ENCODE peak calls at places on chromosomes 1 and 21, in eight cellular contexts. One of them, this sample, is unnamed.

GRCh38 chr1:3611170-3612019 is at the start of gene MEGF6:
- DNase-seq in Karpas-422: no peak
- DNase-seq in fibroblast of the aortic adventitia: no peak
- DNase-seq in left lung: peak
- DNase-seq in A549: peak
- DNase-seq in brain microvascular endothelial cell: peak
- DNase-seq in fibroblast of pulmonary artery: no peak
- DNase-seq in fibroblast of mammary gland: no peak
- DNase-seq in this sample: peak

GRCh38 chr1:90534669-90535379 is 182.3 kb downstream of the BARHL2 start:
- DNase-seq in Karpas-422: no peak
- DNase-seq in fibroblast of the aortic adventitia: no peak
- DNase-seq in left lung: no peak
- DNase-seq in A549: no peak
- DNase-seq in brain microvascular endothelial cell: no peak
- DNase-seq in fibroblast of pulmonary artery: no peak
- DNase-seq in fibroblast of mammary gland: no peak
- DNase-seq in this sample: no peak

GRCh38 chr21:35077975-35078374 is 28.9 kb upstream of the RUNX1 start:
- DNase-seq in Karpas-422: no peak
- DNase-seq in fibroblast of the aortic adventitia: no peak
- DNase-seq in left lung: no peak
- DNase-seq in A549: no peak
- DNase-seq in brain microvascular endothelial cell: no peak
- DNase-seq in fibroblast of pulmonary artery: no peak
- DNase-seq in fibroblast of mammary gland: no peak
- DNase-seq in this sample: no peak

GRCh38 chr1:94746635-94747525 is 73.3 kb upstream of the SLC44A3 start:
- DNase-seq in Karpas-422: peak
- DNase-seq in fibroblast of the aortic adventitia: no peak
- DNase-seq in left lung: no peak
- DNase-seq in A549: no peak
- DNase-seq in brain microvascular endothelial cell: no peak
- DNase-seq in fibroblast of pulmonary artery: no peak
- DNase-seq in fibroblast of mammary gland: peak
- DNase-seq in this sample: no peak

GRCh38 chr1:230084408-230085177 is 17.6 kb downstream of the GALNT2 start:
- DNase-seq in Karpas-422: no peak
- DNase-seq in fibroblast of the aortic adventitia: peak
- DNase-seq in left lung: peak
- DNase-seq in A549: peak
- DNase-seq in brain microvascular endothelial cell: peak
- DNase-seq in fibroblast of pulmonary artery: peak
- DNase-seq in fibroblast of mammary gland: peak
- DNase-seq in this sample: no peak

GRCh38 chr1:179143332-179143731 is 61.5 kb downstream of the TOR3A start:
- DNase-seq in Karpas-422: peak
- DNase-seq in fibroblast of the aortic adventitia: peak
- DNase-seq in left lung: no peak
- DNase-seq in A549: no peak
- DNase-seq in brain microvascular endothelial cell: peak
- DNase-seq in fibroblast of pulmonary artery: peak
- DNase-seq in fibroblast of mammary gland: peak
- DNase-seq in this sample: no peak

GRCh38 chr1:184823080-184823479 is 68.4 kb upstream of the EDEM3 start:
- DNase-seq in Karpas-422: no peak
- DNase-seq in fibroblast of the aortic adventitia: peak
- DNase-seq in left lung: no peak
- DNase-seq in A549: no peak
- DNase-seq in brain microvascular endothelial cell: no peak
- DNase-seq in fibroblast of pulmonary artery: no peak
- DNase-seq in fibroblast of mammary gland: no peak
- DNase-seq in this sample: no peak

GRCh38 chr1:241129207-241129960 is 227.6 kb downstream of the RGS7 start:
- DNase-seq in Karpas-422: no peak
- DNase-seq in fibroblast of the aortic adventitia: no peak
- DNase-seq in left lung: no peak
- DNase-seq in A549: no peak
- DNase-seq in brain microvascular endothelial cell: no peak
- DNase-seq in fibroblast of pulmonary artery: no peak
- DNase-seq in fibroblast of mammary gland: no peak
- DNase-seq in this sample: no peak

GRCh38 chr1:82848043-82848442 is 1047.3 kb downstream of the ADGRL2 start:
- DNase-seq in Karpas-422: no peak
- DNase-seq in fibroblast of the aortic adventitia: no peak
- DNase-seq in left lung: no peak
- DNase-seq in A549: no peak
- DNase-seq in brain microvascular endothelial cell: no peak
- DNase-seq in fibroblast of pulmonary artery: no peak
- DNase-seq in fibroblast of mammary gland: no peak
- DNase-seq in this sample: no peak

GRCh38 chr1:191517826-191518225 is 640.4 kb upstream of the RGS18 start:
- DNase-seq in Karpas-422: no peak
- DNase-seq in fibroblast of the aortic adventitia: no peak
- DNase-seq in left lung: no peak
- DNase-seq in A549: no peak
- DNase-seq in brain microvascular endothelial cell: no peak
- DNase-seq in fibroblast of pulmonary artery: no peak
- DNase-seq in fibroblast of mammary gland: no peak
- DNase-seq in this sample: no peak

GRCh38 chr1:119631433-119632102 is 16.5 kb downstream of the ZNF697 start:
- DNase-seq in Karpas-422: no peak
- DNase-seq in fibroblast of the aortic adventitia: peak
- DNase-seq in left lung: peak
- DNase-seq in A549: no peak
- DNase-seq in brain microvascular endothelial cell: peak
- DNase-seq in fibroblast of pulmonary artery: peak
- DNase-seq in fibroblast of mammary gland: peak
- DNase-seq in this sample: peak

GRCh38 chr1:62613890-62614289 is 16.6 kb downstream of the ANGPTL3 start:
- DNase-seq in Karpas-422: no peak
- DNase-seq in fibroblast of the aortic adventitia: peak
- DNase-seq in left lung: no peak
- DNase-seq in A549: no peak
- DNase-seq in brain microvascular endothelial cell: no peak
- DNase-seq in fibroblast of pulmonary artery: peak
- DNase-seq in fibroblast of mammary gland: no peak
- DNase-seq in this sample: no peak

GRCh38 chr21:46100426-46100825 is 2.5 kb downstream of the COL6A2 start:
- DNase-seq in Karpas-422: no peak
- DNase-seq in fibroblast of the aortic adventitia: peak
- DNase-seq in left lung: no peak
- DNase-seq in A549: no peak
- DNase-seq in brain microvascular endothelial cell: no peak
- DNase-seq in fibroblast of pulmonary artery: peak
- DNase-seq in fibroblast of mammary gland: peak
- DNase-seq in this sample: no peak

GRCh38 chr21:28485301-28486022 is 507.2 kb downstream of the LTN1 start:
- DNase-seq in Karpas-422: no peak
- DNase-seq in fibroblast of the aortic adventitia: peak
- DNase-seq in left lung: no peak
- DNase-seq in A549: no peak
- DNase-seq in brain microvascular endothelial cell: peak
- DNase-seq in fibroblast of pulmonary artery: peak
- DNase-seq in fibroblast of mammary gland: peak
- DNase-seq in this sample: no peak

DNA sequence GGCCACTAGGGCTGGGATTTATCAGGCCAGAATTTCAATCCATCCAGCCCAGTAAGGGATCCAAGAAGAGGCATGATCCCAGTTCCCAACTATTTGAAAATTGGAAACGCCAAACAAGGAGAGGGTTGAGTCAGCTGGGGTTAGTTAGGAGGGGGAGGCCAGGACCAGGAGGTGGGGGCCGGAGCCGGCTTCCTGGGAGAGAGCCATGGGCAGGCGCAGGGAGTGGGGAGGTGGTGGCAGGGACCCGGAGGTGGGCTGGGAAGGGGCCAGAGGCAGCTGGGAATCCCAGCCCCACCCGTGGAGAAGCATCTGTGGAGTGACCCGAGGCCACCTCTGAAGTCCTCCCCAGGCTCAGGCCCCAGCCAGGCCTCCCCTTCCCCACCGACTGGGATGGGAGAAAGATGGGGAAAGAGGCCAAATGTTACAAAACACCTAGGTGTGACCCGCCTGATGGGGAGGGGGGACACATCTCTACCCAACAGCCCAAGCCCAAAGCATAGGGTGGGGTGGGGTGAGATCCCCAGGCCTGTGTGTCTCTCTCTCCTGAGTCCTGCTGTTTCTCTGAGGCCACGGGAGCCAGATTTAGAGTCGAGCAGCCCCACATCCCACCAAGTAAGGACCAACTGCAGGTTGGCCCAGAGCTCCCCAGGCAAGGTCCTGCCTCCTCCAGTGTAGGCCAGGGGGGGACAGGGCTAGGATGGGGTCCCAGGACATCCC is 10.1 kb downstream of the HSPG2 start:
- DNase-seq in Karpas-422: no peak
- DNase-seq in fibroblast of the aortic adventitia: peak
- DNase-seq in left lung: no peak
- DNase-seq in A549: no peak
- DNase-seq in brain microvascular endothelial cell: no peak
- DNase-seq in fibroblast of pulmonary artery: peak
- DNase-seq in fibroblast of mammary gland: peak
- DNase-seq in this sample: no peak
- H3K4me3 ChIP-seq in Karpas-422: no peak
- H3K4me3 ChIP-seq in fibroblast of the aortic adventitia: no peak
- H3K4me3 ChIP-seq in left lung: no peak
- H3K4me3 ChIP-seq in A549: no peak
- H3K4me3 ChIP-seq in brain microvascular endothelial cell: no peak
- H3K4me3 ChIP-seq in fibroblast of pulmonary artery: no peak
- H3K4me3 ChIP-seq in fibroblast of mammary gland: no peak
- H3K4me3 ChIP-seq in this sample: no peak

DNA sequence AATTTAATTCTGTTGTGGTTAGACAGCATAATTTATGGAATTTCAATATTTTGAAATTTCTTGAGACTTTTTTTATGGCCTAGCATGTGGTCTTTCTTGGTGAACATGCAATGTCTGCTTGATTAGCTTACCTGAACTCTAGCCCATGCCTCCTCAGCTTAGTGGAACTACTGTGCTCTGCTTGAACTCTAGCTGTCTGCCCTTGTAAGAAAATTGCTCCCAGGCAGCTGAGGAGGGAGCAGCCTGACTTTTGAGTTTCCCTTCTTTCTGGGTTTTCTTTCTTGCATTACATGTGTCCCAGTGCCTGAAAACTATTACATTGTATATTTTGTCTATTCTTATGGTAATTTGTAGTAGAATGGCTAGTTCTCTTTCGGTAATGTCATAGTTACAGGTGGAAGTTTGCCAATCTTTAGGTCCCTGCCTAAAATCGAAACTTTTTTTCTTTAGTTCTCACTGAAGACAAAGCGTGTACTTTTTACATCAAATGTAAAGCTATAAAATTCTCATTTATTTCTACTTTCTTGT is 105.3 kb downstream of the MAST2 start:
- DNase-seq in Karpas-422: no peak
- DNase-seq in fibroblast of the aortic adventitia: no peak
- DNase-seq in left lung: no peak
- DNase-seq in A549: no peak
- DNase-seq in brain microvascular endothelial cell: no peak
- DNase-seq in fibroblast of pulmonary artery: no peak
- DNase-seq in fibroblast of mammary gland: no peak
- DNase-seq in this sample: no peak
- H3K4me3 ChIP-seq in Karpas-422: no peak
- H3K4me3 ChIP-seq in fibroblast of the aortic adventitia: no peak
- H3K4me3 ChIP-seq in left lung: no peak
- H3K4me3 ChIP-seq in A549: no peak
- H3K4me3 ChIP-seq in brain microvascular endothelial cell: no peak
- H3K4me3 ChIP-seq in fibroblast of pulmonary artery: no peak
- H3K4me3 ChIP-seq in fibroblast of mammary gland: no peak
- H3K4me3 ChIP-seq in this sample: no peak

GRCh38 chr1:22056043-22056442 is 3.5 kb downstream of the CDC42 start:
- DNase-seq in Karpas-422: no peak
- DNase-seq in fibroblast of the aortic adventitia: no peak
- DNase-seq in left lung: no peak
- DNase-seq in A549: no peak
- DNase-seq in brain microvascular endothelial cell: no peak
- DNase-seq in fibroblast of pulmonary artery: no peak
- DNase-seq in fibroblast of mammary gland: peak
- DNase-seq in this sample: no peak

GRCh38 chr1:22055463-22055862 is 3.0 kb downstream of the CDC42 start:
- DNase-seq in Karpas-422: no peak
- DNase-seq in fibroblast of the aortic adventitia: no peak
- DNase-seq in left lung: no peak
- DNase-seq in A549: no peak
- DNase-seq in brain microvascular endothelial cell: no peak
- DNase-seq in fibroblast of pulmonary artery: no peak
- DNase-seq in fibroblast of mammary gland: no peak
- DNase-seq in this sample: no peak

GRCh38 chr1:22056921-22057320 is 4.4 kb downstream of the CDC42 start:
- DNase-seq in Karpas-422: no peak
- DNase-seq in fibroblast of the aortic adventitia: no peak
- DNase-seq in left lung: no peak
- DNase-seq in A549: no peak
- DNase-seq in brain microvascular endothelial cell: no peak
- DNase-seq in fibroblast of pulmonary artery: no peak
- DNase-seq in fibroblast of mammary gland: no peak
- DNase-seq in this sample: no peak

GRCh38 chr1:22053861-22054770 is 1.6 kb downstream of the CDC42 start:
- DNase-seq in Karpas-422: no peak
- DNase-seq in fibroblast of the aortic adventitia: no peak
- DNase-seq in left lung: no peak
- DNase-seq in A549: no peak
- DNase-seq in brain microvascular endothelial cell: no peak
- DNase-seq in fibroblast of pulmonary artery: peak
- DNase-seq in fibroblast of mammary gland: no peak
- DNase-seq in this sample: no peak

DNA sequence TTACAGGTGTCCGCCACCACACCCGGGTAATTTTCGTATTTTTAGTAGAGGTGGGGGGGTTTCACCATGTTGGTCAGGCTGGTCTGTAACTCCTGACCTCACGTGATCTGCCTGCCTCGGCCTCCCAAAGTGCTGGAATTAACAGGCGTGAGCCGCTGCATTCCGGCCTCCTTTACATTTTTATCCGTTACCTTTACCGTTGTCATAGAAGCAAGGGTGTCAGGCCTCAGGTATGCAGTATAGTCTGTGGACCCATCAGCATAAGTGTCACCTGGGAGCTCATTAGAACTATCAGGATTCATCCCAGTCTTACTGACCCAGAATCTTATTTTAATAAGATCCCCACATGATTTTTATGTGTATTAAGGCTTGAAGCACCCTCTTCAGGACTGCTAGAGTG is 5.4 kb downstream of the CDC42 start:
- DNase-seq in Karpas-422: no peak
- DNase-seq in fibroblast of the aortic adventitia: no peak
- DNase-seq in left lung: no peak
- DNase-seq in A549: no peak
- DNase-seq in brain microvascular endothelial cell: no peak
- DNase-seq in fibroblast of pulmonary artery: no peak
- DNase-seq in fibroblast of mammary gland: no peak
- DNase-seq in this sample: no peak
- H3K4me3 ChIP-seq in Karpas-422: no peak
- H3K4me3 ChIP-seq in fibroblast of the aortic adventitia: no peak
- H3K4me3 ChIP-seq in left lung: no peak
- H3K4me3 ChIP-seq in A549: no peak
- H3K4me3 ChIP-seq in brain microvascular endothelial cell: no peak
- H3K4me3 ChIP-seq in fibroblast of pulmonary artery: no peak
- H3K4me3 ChIP-seq in fibroblast of mammary gland: no peak
- H3K4me3 ChIP-seq in this sample: no peak

DNA sequence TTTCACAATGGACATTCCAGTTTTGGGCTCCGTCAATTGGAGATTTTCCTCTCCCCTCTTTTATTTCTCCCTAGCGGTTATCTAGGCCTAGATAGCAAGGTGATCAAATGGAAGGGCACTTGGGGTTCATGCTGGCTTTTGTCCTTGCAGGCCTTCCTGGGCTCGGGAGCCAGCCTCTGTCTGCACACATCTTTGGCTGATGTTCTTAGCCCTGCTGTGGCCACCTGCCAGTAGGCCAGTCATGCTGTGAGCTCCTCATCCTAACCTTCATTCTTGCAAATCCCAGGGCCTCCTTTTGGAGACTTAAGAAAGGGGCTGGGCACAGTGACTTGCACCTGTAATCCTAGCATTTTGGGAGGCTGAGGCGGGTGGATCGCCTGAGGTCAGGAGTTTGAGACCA is 13.5 kb downstream of the TIE1 start:
- DNase-seq in Karpas-422: no peak
- DNase-seq in fibroblast of the aortic adventitia: no peak
- DNase-seq in left lung: peak
- DNase-seq in A549: no peak
- DNase-seq in brain microvascular endothelial cell: no peak
- DNase-seq in fibroblast of pulmonary artery: no peak
- DNase-seq in fibroblast of mammary gland: peak
- DNase-seq in this sample: no peak
- H3K4me3 ChIP-seq in Karpas-422: no peak
- H3K4me3 ChIP-seq in fibroblast of the aortic adventitia: no peak
- H3K4me3 ChIP-seq in left lung: no peak
- H3K4me3 ChIP-seq in A549: no peak
- H3K4me3 ChIP-seq in brain microvascular endothelial cell: no peak
- H3K4me3 ChIP-seq in fibroblast of pulmonary artery: no peak
- H3K4me3 ChIP-seq in fibroblast of mammary gland: no peak
- H3K4me3 ChIP-seq in this sample: no peak

This sample was measured in heart right ventricle.